ENCODE peak calls at places on chromosomes 13 and 19, in nine cellular contexts. R is trophoblast cell; K is HT-29; P is bronchial epithelial cell; C is T47D; M is effector CD4-positive, alpha-beta T cell; D is HFFc6; L is amniotic epithelial cell; T is anterior cingulate cortex. E is an unnamed sample.
A peak's percentile ranks its signal among the peaks of the same experiment; 100 is the strongest.

GRCh38 chr19:19597809-19598306 is 20.6 kb downstream of the PBX4 start:
- DNase-seq in M (peak; percentile 62), L (no peak), D (no peak), K (no peak), T (no peak), P (no peak), C (no peak), R (no peak), E (no peak)

GRCh38 chr13:97904059-97904458 is 49.4 kb upstream of the IPO5 start:
- DNase-seq in M (no peak), P (no peak), T (no peak), D (no peak), C (no peak), L (no peak), K (no peak), R (no peak), E (no peak)

GRCh38 chr13:31012285-31013024 is 80.0 kb downstream of the TEX26 start:
- DNase-seq in L (peak; percentile 42), M (no peak), D (peak; percentile 11), P (peak; percentile 28), T (no peak), R (no peak), K (peak; percentile 78), C (peak; percentile 26), E (peak; percentile 46)

GRCh38 chr13:52760078-52760477 is 20.5 kb upstream of the CNMD start:
- DNase-seq in P (no peak), T (no peak), K (no peak), L (no peak), D (no peak), C (no peak), R (no peak), M (no peak), E (no peak)

GRCh38 chr13:45215392-45216077 is 14.7 kb upstream of the KCTD4 start:
- DNase-seq in R (no peak), D (no peak), C (no peak), P (no peak), K (no peak), L (no peak), T (no peak), M (no peak), E (peak; percentile 49)

GRCh38 chr13:36870050-36870692 is 49.9 kb downstream of the SMAD9 start:
- DNase-seq in M (no peak), L (no peak), D (no peak), C (no peak), P (peak; percentile 25), T (no peak), K (no peak), R (no peak), E (no peak)

GRCh38 chr19:39448271-39448670 is 2.9 kb downstream of the SUPT5H start:
- DNase-seq in R (no peak), T (no peak), L (peak; percentile 34), P (peak; percentile 52), C (no peak), M (no peak), K (no peak), D (peak; percentile 57), E (peak; percentile 64)

GRCh38 chr19:52689804-52690394 is 44.9 kb downstream of the ZNF611 start:
- DNase-seq in R (no peak), P (no peak), D (no peak), M (peak; percentile 17), T (no peak), C (peak; percentile 12), L (no peak), K (no peak), E (no peak)

GRCh38 chr13:101514695-101515275 is 62.3 kb downstream of the ITGBL1 start:
- DNase-seq in T (no peak), R (peak; percentile 40), C (peak; percentile 64), K (peak; percentile 91), M (no peak), L (peak; percentile 76), P (peak; percentile 61), D (peak; percentile 27), E (peak; percentile 61)

GRCh38 chr13:114124921-114125320 is 7.5 kb downstream of the RASA3 start:
- DNase-seq in D (peak; percentile 72), T (no peak), R (no peak), C (no peak), K (no peak), L (peak; percentile 76), M (peak; percentile 59), P (peak; percentile 80), E (peak; percentile 81)

GRCh38 chr13:44972956-44973581 is 16.2 kb downstream of the NUFIP1 start:
- DNase-seq in R (no peak), C (peak; percentile 26), P (peak; percentile 30), K (peak; percentile 65), D (peak; percentile 27), T (no peak), L (peak; percentile 29), M (no peak), E (peak; percentile 51)

GRCh38 chr13:23506071-23506820 is 64.0 kb upstream of the TNFRSF19 start:
- DNase-seq in K (no peak), C (no peak), P (no peak), M (no peak), L (no peak), R (no peak), T (no peak), D (peak; percentile 16), E (peak; percentile 40)

GRCh38 chr13:21971662-21972635 is 301.1 kb downstream of the FGF9 start:
- DNase-seq in R (no peak), K (no peak), L (no peak), C (no peak), D (no peak), P (no peak), T (no peak), M (no peak), E (peak; percentile 61)

GRCh38 chr19:5621311-5621944 is 1.1 kb downstream of the SAFB2 start:
- DNase-seq in M (no peak), D (no peak), P (no peak), C (no peak), L (no peak), K (peak; percentile 12), R (no peak), T (no peak), E (no peak)

GRCh38 chr19:51478381-51479285 is at the start of gene CEACAM18:
- DNase-seq in R (no peak), L (no peak), K (peak; percentile 43), C (no peak), P (no peak), D (no peak), T (no peak), M (no peak), E (no peak)

GRCh38 chr13:67229438-67230242 is 496 bp downstream of the PCDH9 start:
- DNase-seq in P (peak; percentile 17), L (peak; percentile 36), K (no peak), T (no peak), R (no peak), M (no peak), C (no peak), D (no peak), E (no peak)

GRCh38 chr13:49220856-49221614 is 897 bp downstream of the MLNR start:
- DNase-seq in C (no peak), K (no peak), M (no peak), P (no peak), D (no peak), L (no peak), T (no peak), R (no peak), E (no peak)

GRCh38 chr19:40398417-40399056 is 8.6 kb upstream of the HIPK4 start:
- DNase-seq in C (no peak), P (peak; percentile 61), K (no peak), L (peak; percentile 36), D (no peak), T (no peak), M (peak; percentile 28), R (peak; percentile 81), E (no peak)

GRCh38 chr13:33183431-33184130 is 102.0 kb downstream of the STARD13 start:
- DNase-seq in K (no peak), M (no peak), C (no peak), D (peak; percentile 50), P (no peak), R (no peak), T (no peak), L (peak; percentile 73), E (peak; percentile 72)

GRCh38 chr19:38713227-38713649 is 31.0 kb downstream of the CAPN12 start:
- DNase-seq in R (no peak), P (no peak), K (no peak), M (no peak), T (no peak), C (no peak), L (no peak), D (no peak), E (no peak)

GRCh38 chr19:14977128-14977527 is 2.5 kb downstream of the SLC1A6 start:
- DNase-seq in M (no peak), C (no peak), T (no peak), R (no peak), K (no peak), D (no peak), P (no peak), L (no peak), E (no peak)

GRCh38 chr13:96730676-96731075 is 263.6 kb downstream of the OXGR1 start:
- DNase-seq in R (peak; percentile 54), D (no peak), P (no peak), K (no peak), C (no peak), M (no peak), T (no peak), L (peak; percentile 42), E (peak; percentile 0)

GRCh38 chr13:52092087-52092486 is 36.8 kb downstream of the NEK5 start:
- DNase-seq in K (no peak), L (no peak), R (no peak), M (no peak), T (no peak), C (no peak), P (no peak), D (no peak), E (no peak)

GRCh38 chr19:4760285-4760650 is 31.3 kb upstream of the FEM1A start:
- DNase-seq in D (no peak), C (no peak), M (no peak), P (no peak), L (no peak), T (no peak), R (no peak), K (no peak), E (no peak)

E was measured in mesenchymal stem cell.